ENCODE peak calls at places on chromosomes 5 and 9, in ten cellular contexts. Y is non-pigmented ciliary epithelial cell; Z is AG04450; E is memory B cell; P is GM13977; B is CD4-positive, alpha-beta memory T cell; W is T-helper 2 cell; J is GF-D8; R is IMR-90; T is activated T-cell treated with anti-CD3 and anti-CD28 coated beads for 1 hour. X is an unnamed sample.
A peak's percentile ranks its signal among the peaks of the same experiment; 100 is the strongest.

GRCh38 chr5:172282277-172283019 is 1.1 kb downstream of the UBTD2 start:
- DNase-seq in J (no peak), Y (no peak), B (no peak), R (peak; percentile 33), Z (no peak), T (no peak), E (no peak), W (no peak), P (no peak), X (no peak)

GRCh38 chr9:99576002-99576401 is 245.7 kb upstream of the NR4A3 start:
- DNase-seq in E (no peak), B (no peak), Y (no peak), T (no peak), P (no peak), J (no peak), R (no peak), W (no peak), Z (no peak), X (no peak)

GRCh38 chr5:149732500-149733128 is 2.5 kb downstream of the PPARGC1B start:
- DNase-seq in E (no peak), R (no peak), W (no peak), J (no peak), Z (no peak), T (no peak), Y (no peak), P (no peak), B (no peak), X (no peak)

GRCh38 chr9:93665566-93666278 is 89.3 kb downstream of the PHF2 start:
- DNase-seq in W (no peak), P (no peak), T (no peak), J (no peak), E (no peak), B (no peak), Z (no peak), R (no peak), Y (no peak), X (no peak)

GRCh38 chr9:14062449-14063187 is 251.3 kb downstream of the NFIB start:
- DNase-seq in J (no peak), Z (peak; percentile 65), Y (peak; percentile 67), W (no peak), P (no peak), R (peak; percentile 84), T (no peak), E (no peak), B (no peak), X (no peak)

GRCh38 chr9:89658401-89658800 is 53.6 kb downstream of the GADD45G start:
- DNase-seq in R (no peak), P (no peak), B (no peak), Y (no peak), Z (no peak), J (no peak), T (no peak), E (no peak), W (no peak), X (no peak)

GRCh38 chr5:135482383-135482933 is 30.3 kb upstream of the TIFAB start:
- DNase-seq in J (peak; percentile 20), E (no peak), R (no peak), Y (no peak), W (no peak), Z (no peak), B (no peak), P (no peak), T (no peak), X (no peak)

GRCh38 chr5:142032747-142033631 is 20.2 kb upstream of the GNPDA1 start:
- DNase-seq in Z (no peak), T (no peak), B (no peak), E (no peak), R (no peak), W (no peak), P (no peak), Y (no peak), J (no peak), X (no peak)

GRCh38 chr5:36875789-36876388 is 680 bp upstream of the NIPBL start:
- DNase-seq in R (peak; percentile 78), T (peak; percentile 64), W (peak; percentile 73), P (peak; percentile 77), J (peak; percentile 59), Z (peak; percentile 29), E (peak; percentile 72), Y (no peak), B (peak; percentile 74), X (peak; percentile 68)

X was measured in GDM1.